ENCODE peak calls at places on chromosome 11, in six cellular contexts. One of them, this sample, is unnamed.
A peak's percentile ranks its signal among the peaks of the same experiment; 100 is the strongest.

GRCh38 chr11:18027475-18027874 is 14.6 kb upstream of the SERGEF start:
- DNase-seq in astrocyte of the cerebellum: no peak
- DNase-seq in astrocyte of the spinal cord: no peak
- DNase-seq in fibroblast of mammary gland: no peak
- DNase-seq in coronary artery: no peak
- DNase-seq in gastrocnemius medialis: no peak
- DNase-seq in this sample: no peak

GRCh38 chr11:112412383-112412782 is 151.7 kb upstream of the PLET1 start:
- DNase-seq in coronary artery: no peak
- DNase-seq in astrocyte of the spinal cord: no peak
- DNase-seq in fibroblast of mammary gland: peak; percentile 2
- DNase-seq in astrocyte of the cerebellum: no peak
- DNase-seq in gastrocnemius medialis: no peak
- DNase-seq in this sample: no peak

GRCh38 chr11:69588270-69588669 is 52.7 kb upstream of the CCND1 start:
- DNase-seq in astrocyte of the spinal cord: peak; percentile 61
- DNase-seq in fibroblast of mammary gland: peak; percentile 96
- DNase-seq in gastrocnemius medialis: no peak
- DNase-seq in coronary artery: peak; percentile 7
- DNase-seq in astrocyte of the cerebellum: no peak
- DNase-seq in this sample: no peak

GRCh38 chr11:26621147-26621546 is 49.1 kb upstream of the MUC15 start:
- DNase-seq in fibroblast of mammary gland: peak; percentile 93
- DNase-seq in coronary artery: no peak
- DNase-seq in astrocyte of the cerebellum: no peak
- DNase-seq in gastrocnemius medialis: no peak
- DNase-seq in astrocyte of the spinal cord: peak; percentile 81
- DNase-seq in this sample: no peak

GRCh38 chr11:70885721-70886305 is 366.6 kb downstream of the SHANK2 start:
- DNase-seq in coronary artery: no peak
- DNase-seq in astrocyte of the spinal cord: peak; percentile 5
- DNase-seq in fibroblast of mammary gland: peak; percentile 10
- DNase-seq in astrocyte of the cerebellum: no peak
- DNase-seq in gastrocnemius medialis: no peak
- DNase-seq in this sample: no peak

GRCh38 chr11:57476223-57476882 is 16.0 kb downstream of the RTN4RL2 start:
- DNase-seq in astrocyte of the spinal cord: no peak
- DNase-seq in coronary artery: no peak
- DNase-seq in astrocyte of the cerebellum: no peak
- DNase-seq in gastrocnemius medialis: peak; percentile 57
- DNase-seq in fibroblast of mammary gland: no peak
- DNase-seq in this sample: peak; percentile 79

GRCh38 chr11:120554771-120555432 is 43.4 kb downstream of the GRIK4 start:
- DNase-seq in astrocyte of the spinal cord: peak; percentile 44
- DNase-seq in gastrocnemius medialis: no peak
- DNase-seq in fibroblast of mammary gland: no peak
- DNase-seq in astrocyte of the cerebellum: peak; percentile 24
- DNase-seq in coronary artery: no peak
- DNase-seq in this sample: no peak

GRCh38 chr11:6156628-6157367 is 13.3 kb downstream of the OR52B2 start:
- DNase-seq in astrocyte of the spinal cord: no peak
- DNase-seq in astrocyte of the cerebellum: no peak
- DNase-seq in coronary artery: no peak
- DNase-seq in fibroblast of mammary gland: no peak
- DNase-seq in gastrocnemius medialis: no peak
- DNase-seq in this sample: no peak

GRCh38 chr11:59205664-59206063 is 7.1 kb downstream of the MPEG1 start:
- DNase-seq in gastrocnemius medialis: no peak
- DNase-seq in coronary artery: no peak
- DNase-seq in astrocyte of the spinal cord: no peak
- DNase-seq in astrocyte of the cerebellum: no peak
- DNase-seq in fibroblast of mammary gland: no peak
- DNase-seq in this sample: no peak

GRCh38 chr11:36997656-36998055 is 399.6 kb upstream of the RAG2 start:
- DNase-seq in coronary artery: no peak
- DNase-seq in astrocyte of the cerebellum: no peak
- DNase-seq in gastrocnemius medialis: no peak
- DNase-seq in astrocyte of the spinal cord: no peak
- DNase-seq in fibroblast of mammary gland: no peak
- DNase-seq in this sample: no peak

GRCh38 chr11:79081441-79082124 is 359.2 kb downstream of the TENM4 start:
- DNase-seq in astrocyte of the cerebellum: peak; percentile 43
- DNase-seq in coronary artery: no peak
- DNase-seq in fibroblast of mammary gland: peak; percentile 46
- DNase-seq in gastrocnemius medialis: no peak
- DNase-seq in astrocyte of the spinal cord: peak; percentile 62
- DNase-seq in this sample: no peak

GRCh38 chr11:76280151-76280881 is 74.0 kb upstream of the WNT11 start:
- DNase-seq in fibroblast of mammary gland: no peak
- DNase-seq in gastrocnemius medialis: no peak
- DNase-seq in coronary artery: no peak
- DNase-seq in astrocyte of the cerebellum: no peak
- DNase-seq in astrocyte of the spinal cord: no peak
- DNase-seq in this sample: no peak

GRCh38 chr11:128632151-128632791 is 44.9 kb upstream of the ETS1 start:
- DNase-seq in fibroblast of mammary gland: peak; percentile 68
- DNase-seq in astrocyte of the spinal cord: peak; percentile 71
- DNase-seq in astrocyte of the cerebellum: peak; percentile 52
- DNase-seq in coronary artery: no peak
- DNase-seq in gastrocnemius medialis: no peak
- DNase-seq in this sample: no peak

GRCh38 chr11:45475135-45475534 is 189.0 kb upstream of the SYT13 start:
- DNase-seq in astrocyte of the cerebellum: no peak
- DNase-seq in fibroblast of mammary gland: no peak
- DNase-seq in astrocyte of the spinal cord: no peak
- DNase-seq in gastrocnemius medialis: no peak
- DNase-seq in coronary artery: no peak
- DNase-seq in this sample: no peak

GRCh38 chr11:100793525-100793924 is 106.4 kb downstream of the ARHGAP42 start:
- DNase-seq in coronary artery: no peak
- DNase-seq in astrocyte of the cerebellum: no peak
- DNase-seq in fibroblast of mammary gland: no peak
- DNase-seq in astrocyte of the spinal cord: no peak
- DNase-seq in gastrocnemius medialis: no peak
- DNase-seq in this sample: no peak

DNA sequence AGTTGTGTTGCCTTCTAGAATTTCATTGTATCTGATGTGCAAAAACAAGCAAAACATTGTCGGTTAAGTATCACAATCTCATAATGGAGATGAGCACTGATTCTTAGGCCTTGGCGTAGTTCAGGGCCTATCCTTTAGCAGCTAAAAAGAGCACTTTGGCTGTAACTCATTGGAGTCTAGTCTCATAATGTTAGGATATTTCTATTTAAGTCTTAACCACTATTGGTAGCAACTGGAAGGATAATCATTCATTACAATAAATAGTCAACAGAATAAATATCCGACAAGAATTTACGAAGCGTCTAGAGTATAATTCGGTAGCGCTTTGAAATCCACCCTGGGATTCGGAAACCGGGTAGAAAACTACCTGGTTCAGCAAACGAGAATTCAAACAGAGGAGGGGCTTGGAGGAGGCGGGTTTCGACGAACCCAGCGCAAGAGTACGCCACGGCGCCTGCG is 461 bp upstream of the EED start:
- DNase-seq in fibroblast of mammary gland: peak; percentile 83
- DNase-seq in astrocyte of the cerebellum: peak; percentile 77
- DNase-seq in astrocyte of the spinal cord: no peak
- DNase-seq in coronary artery: peak; percentile 90
- DNase-seq in gastrocnemius medialis: peak; percentile 80
- DNase-seq in this sample: peak; percentile 92
- H3K4me3 ChIP-seq in fibroblast of mammary gland: peak overlapping the region; percentile 93
- H3K4me3 ChIP-seq in astrocyte of the cerebellum: peak overlapping the region; percentile 81
- H3K4me3 ChIP-seq in astrocyte of the spinal cord: peak overlapping the region; percentile 92
- H3K4me3 ChIP-seq in coronary artery: peak overlapping the region; percentile 90
- H3K4me3 ChIP-seq in gastrocnemius medialis: peak overlapping the region; percentile 93
- H3K4me3 ChIP-seq in this sample: peak overlapping the region; percentile 86

GRCh38 chr11:86172894-86173293 is 71.7 kb upstream of the EED start:
- DNase-seq in coronary artery: no peak
- DNase-seq in fibroblast of mammary gland: no peak
- DNase-seq in astrocyte of the spinal cord: peak; percentile 59
- DNase-seq in gastrocnemius medialis: no peak
- DNase-seq in astrocyte of the cerebellum: no peak
- DNase-seq in this sample: no peak
- H3K4me3 ChIP-seq in coronary artery: no peak overlapping the region
- H3K4me3 ChIP-seq in fibroblast of mammary gland: no peak overlapping the region
- H3K4me3 ChIP-seq in astrocyte of the spinal cord: no peak overlapping the region
- H3K4me3 ChIP-seq in gastrocnemius medialis: no peak overlapping the region
- H3K4me3 ChIP-seq in astrocyte of the cerebellum: no peak overlapping the region
- H3K4me3 ChIP-seq in this sample: no peak overlapping the region

GRCh38 chr11:2933376-2934056 is 4.3 kb upstream of the PHLDA2 start:
- DNase-seq in coronary artery: peak; percentile 90
- DNase-seq in astrocyte of the cerebellum: no peak
- DNase-seq in fibroblast of mammary gland: peak; percentile 86
- DNase-seq in gastrocnemius medialis: peak; percentile 63
- DNase-seq in astrocyte of the spinal cord: peak; percentile 80
- DNase-seq in this sample: peak; percentile 83
- H3K4me3 ChIP-seq in coronary artery: no peak overlapping the region
- H3K4me3 ChIP-seq in astrocyte of the cerebellum: no peak overlapping the region
- H3K4me3 ChIP-seq in fibroblast of mammary gland: no peak overlapping the region
- H3K4me3 ChIP-seq in gastrocnemius medialis: no peak overlapping the region
- H3K4me3 ChIP-seq in astrocyte of the spinal cord: no peak overlapping the region
- H3K4me3 ChIP-seq in this sample: no peak overlapping the region

GRCh38 chr11:9615031-9615451 is 41.6 kb downstream of the WEE1 start:
- DNase-seq in fibroblast of mammary gland: no peak
- DNase-seq in gastrocnemius medialis: no peak
- DNase-seq in astrocyte of the cerebellum: no peak
- DNase-seq in astrocyte of the spinal cord: no peak
- DNase-seq in coronary artery: no peak
- DNase-seq in this sample: no peak
- H3K4me3 ChIP-seq in fibroblast of mammary gland: no peak overlapping the region
- H3K4me3 ChIP-seq in gastrocnemius medialis: no peak overlapping the region
- H3K4me3 ChIP-seq in astrocyte of the cerebellum: no peak overlapping the region
- H3K4me3 ChIP-seq in astrocyte of the spinal cord: no peak overlapping the region
- H3K4me3 ChIP-seq in coronary artery: peak overlapping the region; percentile 68
- H3K4me3 ChIP-seq in this sample: peak overlapping the region; percentile 62

DNA sequence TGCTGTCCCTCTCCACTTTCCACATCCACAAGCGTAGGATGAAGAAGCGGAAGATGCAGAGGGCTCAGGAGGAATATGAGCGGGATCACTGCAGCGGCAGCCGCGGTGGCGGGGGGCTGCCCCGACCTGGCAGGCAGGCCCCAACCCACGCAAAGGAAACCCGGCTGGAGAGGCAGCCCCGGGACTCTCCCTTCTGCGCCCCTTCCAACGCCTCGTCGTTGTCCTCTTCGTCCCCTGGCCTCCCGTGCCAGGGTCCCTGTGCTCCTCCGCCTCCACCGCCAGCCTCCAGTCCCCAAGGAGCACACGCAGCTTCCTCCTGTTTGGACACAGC is 1.8 kb downstream of the C11orf87 start:
- DNase-seq in coronary artery: no peak
- DNase-seq in fibroblast of mammary gland: no peak
- DNase-seq in gastrocnemius medialis: no peak
- DNase-seq in astrocyte of the cerebellum: no peak
- DNase-seq in astrocyte of the spinal cord: no peak
- DNase-seq in this sample: no peak
- H3K4me3 ChIP-seq in coronary artery: peak overlapping the region; percentile 55
- H3K4me3 ChIP-seq in fibroblast of mammary gland: no peak overlapping the region
- H3K4me3 ChIP-seq in gastrocnemius medialis: peak overlapping the region; percentile 29
- H3K4me3 ChIP-seq in astrocyte of the cerebellum: peak overlapping the region; percentile 47
- H3K4me3 ChIP-seq in astrocyte of the spinal cord: peak overlapping the region; percentile 41
- H3K4me3 ChIP-seq in this sample: peak overlapping the region; percentile 51

DNA sequence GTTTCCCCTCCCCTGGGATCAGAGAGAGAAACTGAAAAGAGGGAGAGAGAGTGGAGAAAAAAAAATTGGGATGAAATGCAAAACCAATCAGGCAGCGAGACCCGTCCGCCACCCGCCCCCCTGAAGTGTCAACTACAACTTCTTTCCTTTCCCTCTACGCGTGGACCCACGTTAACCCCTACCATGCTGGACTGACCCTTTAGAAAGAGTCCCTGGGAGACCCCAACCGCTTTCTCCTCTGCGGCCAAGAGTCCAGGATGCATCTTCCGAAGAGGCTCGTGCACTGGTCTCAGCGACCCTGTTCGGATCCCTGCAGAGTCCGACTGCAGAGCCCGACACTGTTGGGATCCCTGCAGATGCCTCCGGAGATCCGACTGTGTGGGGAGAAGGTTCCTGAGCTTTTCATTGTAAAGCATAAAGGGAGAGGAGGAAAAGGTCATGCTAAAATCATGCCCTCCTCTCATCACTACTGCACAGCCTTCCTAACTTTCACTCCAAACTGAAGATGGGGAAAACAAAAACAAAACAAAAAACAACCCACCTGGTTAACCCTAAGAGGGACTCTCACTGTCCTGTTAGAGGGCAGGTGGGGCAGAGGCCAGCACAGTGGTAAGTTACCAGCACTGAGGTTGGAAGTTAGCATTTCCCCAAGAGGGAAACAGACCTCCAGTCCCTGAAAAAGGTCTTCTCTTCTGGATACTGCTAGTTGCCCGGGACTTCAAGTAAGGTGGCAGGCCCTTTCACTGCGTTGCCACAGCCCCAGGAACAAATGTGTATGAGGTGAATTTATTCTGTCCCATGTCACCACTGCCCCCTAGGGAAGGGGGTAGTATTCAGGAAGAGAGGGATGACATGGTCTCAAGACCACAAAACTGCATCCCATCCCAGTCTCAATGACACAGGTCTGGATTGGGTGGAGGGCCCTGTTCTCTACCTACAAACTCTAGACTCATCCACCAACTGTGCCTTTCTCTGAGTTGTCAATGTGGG is 578 bp upstream of the ADAMTS8 start:
- DNase-seq in astrocyte of the cerebellum: no peak
- DNase-seq in astrocyte of the spinal cord: no peak
- DNase-seq in gastrocnemius medialis: no peak
- DNase-seq in fibroblast of mammary gland: no peak
- DNase-seq in coronary artery: no peak
- DNase-seq in this sample: no peak
- H3K4me3 ChIP-seq in astrocyte of the cerebellum: peak overlapping the region; percentile 24
- H3K4me3 ChIP-seq in astrocyte of the spinal cord: no peak overlapping the region
- H3K4me3 ChIP-seq in gastrocnemius medialis: peak overlapping the region; percentile 36
- H3K4me3 ChIP-seq in fibroblast of mammary gland: no peak overlapping the region
- H3K4me3 ChIP-seq in coronary artery: peak overlapping the region; percentile 80
- H3K4me3 ChIP-seq in this sample: peak overlapping the region; percentile 63

DNA sequence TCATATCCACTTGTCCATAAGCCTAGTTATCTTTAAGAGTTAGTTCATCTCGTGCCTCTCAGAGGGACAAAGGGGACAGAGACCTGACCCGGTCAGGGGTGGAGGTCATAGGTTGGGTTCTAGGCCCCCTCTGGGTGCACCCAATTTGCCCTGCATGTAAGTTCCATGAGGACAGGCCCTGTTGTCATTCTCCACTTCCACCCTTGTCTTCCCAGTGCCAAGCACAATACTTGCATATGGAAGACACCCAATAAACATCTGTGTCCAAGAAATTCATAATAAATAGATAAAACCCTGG is 1.3 kb upstream of the YIF1A start:
- DNase-seq in fibroblast of mammary gland: no peak
- DNase-seq in coronary artery: no peak
- DNase-seq in gastrocnemius medialis: no peak
- DNase-seq in astrocyte of the cerebellum: no peak
- DNase-seq in astrocyte of the spinal cord: no peak
- DNase-seq in this sample: no peak
- H3K4me3 ChIP-seq in fibroblast of mammary gland: no peak overlapping the region
- H3K4me3 ChIP-seq in coronary artery: no peak overlapping the region
- H3K4me3 ChIP-seq in gastrocnemius medialis: no peak overlapping the region
- H3K4me3 ChIP-seq in astrocyte of the cerebellum: no peak overlapping the region
- H3K4me3 ChIP-seq in astrocyte of the spinal cord: no peak overlapping the region
- H3K4me3 ChIP-seq in this sample: no peak overlapping the region